ENCODE peak calls at places on chromosomes 2 and 18, in five cellular contexts. B is right cardiac atrium, M is heart left ventricle, G is spleen, C is astrocyte. Z is an unnamed sample.

GRCh38 chr18:35892118-35892517 is 80.4 kb upstream of the RMP24 start:
- DNase-seq in M (no peak), C (no peak), G (no peak), B (no peak), Z (no peak)

GRCh38 chr18:26386002-26386401 is 159.8 kb downstream of the TAF4B start:
- DNase-seq in M (no peak), B (no peak), C (peak), G (no peak), Z (no peak)

GRCh38 chr2:238988105-238988504 is 140.2 kb downstream of the TWIST2 start:
- DNase-seq in M (no peak), C (no peak), B (no peak), G (peak), Z (no peak)

GRCh38 chr2:25236736-25237135 is 68.4 kb upstream of the POMC start:
- DNase-seq in G (no peak), B (no peak), M (no peak), C (no peak), Z (no peak)

GRCh38 chr2:231199219-231199618 is 788 bp downstream of the ARMC9 start:
- DNase-seq in B (no peak), C (peak), M (no peak), G (no peak), Z (no peak)

GRCh38 chr18:22558945-22559385 is 141.2 kb upstream of the CTAGE1 start:
- DNase-seq in C (peak), G (peak), B (peak), M (peak), Z (no peak)

GRCh38 chr2:149224458-149224857 is 105.9 kb upstream of the LYPD6 start:
- DNase-seq in M (no peak), G (no peak), B (no peak), C (no peak), Z (no peak)

GRCh38 chr2:61753512-61753911 is 100.3 kb downstream of the FAM161A start:
- DNase-seq in B (no peak), C (no peak), G (no peak), M (no peak), Z (no peak)

GRCh38 chr2:43049836-43050796 is 176.3 kb downstream of the ZFP36L2 start:
- DNase-seq in B (no peak), C (no peak), M (no peak), G (peak), Z (peak)

GRCh38 chr18:3163968-3164367 is 55.8 kb downstream of the MYOM1 start:
- DNase-seq in M (no peak), G (no peak), B (no peak), C (no peak), Z (no peak)

GRCh38 chr18:79572093-79572780 is 107.4 kb upstream of the CTDP1 start:
- DNase-seq in B (peak), G (peak), C (no peak), M (peak), Z (no peak)

GRCh38 chr18:50981381-50981780 is 13.5 kb downstream of the ELAC1 start:
- DNase-seq in G (no peak), C (peak), M (no peak), B (no peak), Z (no peak)

DNA sequence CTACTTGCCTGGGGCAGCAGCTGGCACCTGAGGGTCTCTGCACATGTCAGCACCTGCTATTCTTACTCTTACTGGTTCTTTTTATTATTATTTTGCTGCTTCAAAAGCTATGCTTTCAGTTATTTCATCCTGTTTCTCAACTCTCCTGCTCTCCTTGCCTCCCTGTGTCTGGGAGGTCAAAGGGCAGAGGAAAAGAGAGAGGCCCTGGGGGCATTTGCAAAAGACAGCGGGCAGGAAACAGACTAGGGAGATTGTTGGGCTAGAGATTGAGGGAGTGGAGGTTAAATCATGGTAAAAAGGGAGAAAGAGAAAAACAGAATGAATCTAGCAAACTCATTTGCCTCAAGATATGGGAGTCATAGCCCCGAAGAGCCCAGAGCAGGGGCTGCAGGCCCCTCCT is 21.1 kb upstream of the RPL31 start:
- DNase-seq in C (no peak), G (no peak), B (no peak), M (no peak), Z (no peak)
- H3K27ac ChIP-seq in C (no peak), G (no peak), B (no peak), M (no peak), Z (no peak)

GRCh38 chr2:105509271-105510086 is 110.6 kb upstream of the FHL2 start:
- DNase-seq in C (no peak), B (no peak), G (no peak), M (no peak), Z (no peak)

GRCh38 chr2:105515581-105516415 is 116.9 kb upstream of the FHL2 start:
- DNase-seq in M (peak), G (no peak), C (peak), B (peak), Z (no peak)

DNA sequence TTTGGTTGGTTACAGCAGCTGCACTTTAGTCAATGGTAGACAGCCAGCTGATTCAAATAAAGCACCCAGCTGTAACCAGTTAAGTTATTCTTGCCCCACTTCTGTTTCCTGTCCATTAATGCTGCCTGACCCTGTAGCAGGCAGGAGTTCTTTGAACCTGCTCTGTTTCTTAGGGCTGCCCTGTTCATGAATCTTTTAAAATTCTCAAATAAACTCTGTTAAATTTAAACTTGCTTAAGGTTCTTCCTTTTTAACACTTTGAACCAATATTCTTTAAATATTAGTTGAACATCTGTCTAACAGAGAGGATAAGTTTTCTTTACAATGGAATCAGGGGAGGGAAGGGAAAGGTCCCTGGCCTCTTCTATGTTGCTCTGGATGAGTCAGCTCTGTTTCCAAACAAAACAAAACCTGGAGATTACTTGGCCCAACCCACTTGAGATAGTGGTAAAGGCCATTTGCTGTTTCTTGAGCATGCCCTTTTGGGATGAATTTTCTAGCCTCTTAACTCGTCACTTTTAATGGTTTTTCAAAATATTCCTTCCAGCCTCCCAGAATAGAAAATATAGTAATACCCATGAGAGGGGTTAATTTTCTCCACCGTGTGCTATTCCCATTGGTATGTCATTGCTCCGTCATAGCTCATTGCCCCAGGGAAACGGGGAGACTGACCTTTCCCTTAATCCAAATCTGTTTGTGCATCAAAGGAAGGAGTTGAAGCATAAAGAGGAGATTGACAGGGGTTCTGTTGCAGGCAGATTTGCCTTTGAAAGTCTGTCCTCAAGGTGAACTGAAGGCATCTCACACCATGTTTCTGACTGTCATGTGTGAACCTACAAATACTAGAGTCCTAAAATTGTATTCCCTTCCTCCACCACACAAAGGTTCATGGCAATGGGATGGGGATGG is 112.2 kb upstream of the FHL2 start:
- DNase-seq in G (no peak), C (peak), B (no peak), M (no peak), Z (no peak)
- H3K27ac ChIP-seq in G (no peak), C (no peak), B (no peak), M (peak), Z (no peak)

GRCh38 chr2:108446703-108447102 is 2.3 kb upstream of the GCC2 start:
- DNase-seq in G (no peak), C (no peak), M (no peak), B (no peak), Z (no peak)

GRCh38 chr2:108441712-108442111 is 7.3 kb upstream of the GCC2 start:
- DNase-seq in G (no peak), M (no peak), B (no peak), C (no peak), Z (no peak)

GRCh38 chr2:108448678-108449409 is at the start of gene GCC2:
- DNase-seq in B (peak), M (peak), C (peak), G (peak), Z (peak)

GRCh38 chr2:108447947-108448677 is 894 bp upstream of the GCC2 start:
- DNase-seq in C (no peak), M (no peak), B (no peak), G (no peak), Z (no peak)

DNA sequence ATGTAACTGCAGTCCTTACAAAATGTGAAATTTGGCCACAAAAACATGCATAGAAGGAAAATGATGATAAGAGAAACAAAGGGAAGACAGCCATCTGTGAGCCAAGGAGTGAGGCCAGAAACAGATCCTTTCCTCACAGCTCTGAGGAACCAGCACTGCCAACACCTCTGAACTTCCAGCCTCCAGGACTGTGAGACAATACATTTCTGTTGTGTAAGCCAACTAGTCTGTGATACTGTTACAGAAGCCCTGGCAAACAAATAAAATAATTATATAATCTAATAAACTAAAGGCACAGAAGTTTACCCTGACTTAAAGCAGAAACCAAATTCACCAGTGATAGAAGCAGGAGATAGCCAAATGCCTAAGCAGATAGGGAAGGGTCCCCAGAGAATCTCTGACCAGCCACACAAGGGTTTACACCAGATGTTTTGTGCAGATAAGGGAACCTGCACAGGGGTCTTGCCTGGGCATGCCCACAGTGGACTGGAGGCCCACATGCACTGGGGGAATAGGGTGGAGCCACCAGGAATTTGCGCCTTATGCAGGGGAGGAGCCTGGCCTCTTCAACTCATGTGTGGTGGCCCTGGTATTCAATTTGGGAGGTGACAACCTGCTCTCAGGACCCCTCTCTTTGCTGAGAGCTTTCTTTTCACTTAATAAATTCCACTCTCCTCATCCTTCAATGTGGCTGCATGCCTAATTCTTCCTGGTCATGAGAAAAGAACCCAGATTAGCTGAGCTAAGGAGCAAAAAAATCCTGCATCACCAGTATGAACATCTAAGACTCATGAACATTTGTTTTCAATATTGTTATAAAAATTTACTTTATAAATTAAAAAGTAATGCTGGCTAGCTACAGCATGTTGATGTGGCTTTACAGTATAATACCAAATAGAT is 3.8 kb upstream of the GCC2 start:
- DNase-seq in C (no peak), M (no peak), B (no peak), G (no peak), Z (no peak)
- H3K27ac ChIP-seq in C (no peak), M (no peak), B (no peak), G (no peak), Z (no peak)

GRCh38 chr2:85765081-85765731 is 11.4 kb downstream of the ATOH8 start:
- DNase-seq in B (peak), M (no peak), G (no peak), C (no peak), Z (no peak)
- H3K27ac ChIP-seq in B (peak), M (no peak), G (peak), C (no peak), Z (no peak)

DNA sequence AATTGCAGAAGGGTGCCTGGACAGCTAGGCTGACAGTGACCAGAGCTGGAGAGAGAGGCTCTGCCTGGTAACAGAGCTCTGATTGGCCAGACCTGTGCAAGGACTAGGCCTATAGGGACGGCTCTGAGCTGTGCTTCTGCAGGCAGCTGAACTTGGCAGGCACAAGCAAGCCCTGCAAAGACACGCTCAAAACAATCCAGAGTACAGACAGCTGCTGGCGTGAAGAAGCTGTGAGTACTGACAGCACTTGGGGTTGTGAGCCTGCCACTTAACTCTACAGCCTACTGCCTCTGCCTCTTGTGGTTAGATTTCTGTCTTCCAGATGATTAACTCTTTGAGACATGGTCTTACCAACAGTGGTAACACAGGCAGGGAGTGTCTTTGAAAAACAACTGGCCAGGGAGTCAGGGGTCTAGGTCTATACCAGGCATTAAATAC is 568.6 kb downstream of the TNS1 start:
- DNase-seq in G (peak), M (peak), C (peak), B (peak), Z (peak)
- H3K27ac ChIP-seq in G (peak), M (no peak), C (no peak), B (peak), Z (peak)

GRCh38 chr2:111617299-111617803 is 266.6 kb downstream of the ANAPC1 start:
- DNase-seq in M (no peak), C (peak), B (no peak), G (no peak), Z (no peak)

GRCh38 chr2:111618577-111618930 is 265.4 kb downstream of the ANAPC1 start:
- DNase-seq in B (peak), M (peak), G (peak), C (no peak), Z (no peak)

GRCh38 chr2:111616651-111617218 is 267.3 kb downstream of the ANAPC1 start:
- DNase-seq in B (no peak), C (no peak), G (no peak), M (no peak), Z (no peak)

GRCh38 chr2:111618953-111619902 is 264.8 kb downstream of the ANAPC1 start:
- DNase-seq in C (no peak), M (no peak), G (no peak), B (no peak), Z (no peak)

DNA sequence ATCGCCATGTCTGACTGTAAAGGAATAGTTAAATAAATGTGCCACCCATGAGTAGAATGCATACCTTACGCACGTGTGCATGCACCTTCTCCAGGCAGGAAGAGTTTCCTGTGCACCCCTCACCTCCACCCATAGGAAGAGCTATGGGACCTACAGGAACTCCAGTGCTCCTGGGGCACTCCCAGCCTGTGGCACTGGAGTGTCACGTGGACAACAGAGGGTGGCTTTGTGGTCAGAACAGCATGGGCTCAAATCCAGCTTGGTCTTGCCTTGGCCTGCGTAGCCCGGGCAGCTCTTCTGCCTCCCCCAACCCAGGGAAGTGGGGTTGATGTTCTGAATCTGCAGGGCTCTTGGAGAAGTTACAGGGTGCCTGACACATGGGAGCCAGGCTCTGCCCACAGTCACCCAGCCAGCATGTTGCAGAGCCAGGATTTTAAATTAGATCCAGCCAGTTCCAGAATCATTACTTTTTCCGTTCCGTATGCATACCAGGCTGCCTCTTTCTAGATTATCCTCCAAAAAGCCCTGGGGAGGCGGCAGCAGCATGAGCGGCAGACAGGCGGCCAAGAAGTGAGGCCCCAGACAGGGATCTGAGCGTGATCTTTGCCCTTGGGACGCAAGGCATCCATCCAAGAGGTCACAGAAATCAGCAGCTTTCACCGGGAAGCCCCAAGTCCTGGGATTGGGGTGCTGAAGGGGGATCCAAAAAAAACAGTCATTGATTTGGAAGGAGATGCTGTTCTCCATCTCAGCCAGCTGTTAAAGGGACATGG is 266.0 kb downstream of the ANAPC1 start:
- DNase-seq in B (peak), G (no peak), M (peak), C (no peak), Z (no peak)
- H3K27ac ChIP-seq in B (no peak), G (peak), M (no peak), C (no peak), Z (peak)

GRCh38 chr2:39743170-39743851 is 35.7 kb downstream of the THUMPD2 start:
- DNase-seq in B (no peak), C (peak), M (no peak), G (no peak), Z (no peak)
- H3K27ac ChIP-seq in B (no peak), C (peak), M (no peak), G (no peak), Z (no peak)

GRCh38 chr2:33129261-33129660 is 182.5 kb downstream of the LTBP1 start:
- DNase-seq in C (no peak), B (no peak), G (no peak), M (no peak), Z (no peak)

GRCh38 chr2:33131820-33132219 is 185.1 kb downstream of the LTBP1 start:
- DNase-seq in B (no peak), M (no peak), G (no peak), C (no peak), Z (no peak)

GRCh38 chr2:33131108-33131507 is 184.4 kb downstream of the LTBP1 start:
- DNase-seq in M (no peak), C (peak), G (no peak), B (no peak), Z (no peak)

GRCh38 chr2:33129661-33130447 is 183.1 kb downstream of the LTBP1 start:
- DNase-seq in B (no peak), G (no peak), C (no peak), M (no peak), Z (no peak)

GRCh38 chr2:33130544-33130943 is 183.8 kb downstream of the LTBP1 start:
- DNase-seq in M (no peak), C (no peak), B (no peak), G (no peak), Z (no peak)
- H3K27ac ChIP-seq in M (no peak), C (no peak), B (no peak), G (no peak), Z (no peak)

DNA sequence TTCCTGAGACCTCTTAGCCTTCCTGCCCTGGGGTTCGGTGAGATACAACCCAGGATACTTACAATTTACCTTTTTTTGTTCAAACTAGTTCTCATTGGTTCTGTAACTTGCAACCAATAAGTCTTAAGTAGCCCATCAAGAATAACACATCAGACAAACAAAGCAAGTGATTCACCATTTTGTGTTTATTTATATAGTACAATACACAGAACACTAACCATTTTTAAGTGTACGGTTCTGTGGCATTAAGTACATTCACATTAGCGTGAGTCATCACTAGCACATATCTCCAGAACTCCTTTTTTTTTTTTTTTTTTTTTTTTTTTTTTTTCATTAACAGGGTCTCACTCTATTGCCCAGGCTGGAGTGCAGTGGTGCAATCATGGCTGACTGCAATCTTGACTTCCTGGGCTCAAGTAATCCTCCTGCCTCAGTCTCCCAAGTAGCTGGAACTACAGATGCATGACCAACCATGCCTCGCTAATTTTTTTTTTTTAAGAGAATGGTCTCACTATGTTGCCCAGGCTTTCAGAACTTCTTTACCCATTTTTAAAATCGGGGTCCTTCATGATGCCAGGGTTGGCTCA is 36.2 kb upstream of the SLC1A4 start:
- DNase-seq in G (no peak), M (no peak), B (no peak), C (peak), Z (no peak)
- H3K27ac ChIP-seq in G (no peak), M (no peak), B (no peak), C (no peak), Z (no peak)

Z was measured in RWPE2.